ENCODE peak calls at places on chromosome 21, in nine cellular contexts. Q, K, D, H, P, E, V, M and F are unnamed samples.

GRCh38 chr21:28615276-28615675 is 377.4 kb downstream of the LTN1 start:
- DNase-seq in P (peak; percentile 25), Q (peak; percentile 60), K (no peak), H (no peak), E (no peak), V (no peak), M (no peak), D (no peak), F (no peak)

GRCh38 chr21:37060296-37060695 is 12.6 kb downstream of the PIGP start:
- DNase-seq in P (peak; percentile 97), M (no peak), D (no peak), V (peak; percentile 36), K (peak; percentile 41), Q (peak; percentile 97), H (peak; percentile 22), E (no peak), F (peak; percentile 90)

GRCh38 chr21:31476551-31477120 is 132.6 kb upstream of the TIAM1 start:
- DNase-seq in D (no peak), M (no peak), K (no peak), P (no peak), E (no peak), V (no peak), Q (peak; percentile 40), H (no peak), F (no peak)

GRCh38 chr21:32412162-32412997 is at the start of gene EVA1C:
- DNase-seq in E (peak; percentile 83), H (peak; percentile 71), Q (peak; percentile 79), M (peak; percentile 91), D (peak; percentile 78), V (peak; percentile 74), P (peak; percentile 63), K (peak; percentile 89), F (peak; percentile 69)

GRCh38 chr21:23524685-23525084 is 2082.6 kb downstream of the MRPL39 start:
- DNase-seq in P (no peak), V (no peak), H (no peak), Q (no peak), M (no peak), E (no peak), D (no peak), K (no peak), F (no peak)

GRCh38 chr21:33302796-33303195 is 22.0 kb upstream of the IFNAR1 start:
- DNase-seq in D (no peak), P (no peak), V (no peak), E (no peak), H (no peak), K (no peak), Q (no peak), M (no peak), F (no peak)

GRCh38 chr21:28899744-28900143 is 92.9 kb downstream of the LTN1 start:
- DNase-seq in V (no peak), M (no peak), D (no peak), P (peak; percentile 70), H (no peak), E (no peak), K (no peak), Q (peak; percentile 71), F (peak; percentile 24)

GRCh38 chr21:41631564-41632461 is 123.9 kb upstream of the TMPRSS2 start:
- DNase-seq in M (peak; percentile 92), E (peak; percentile 75), Q (no peak), D (no peak), K (peak; percentile 84), H (no peak), P (peak; percentile 31), V (no peak), F (peak; percentile 83)

GRCh38 chr21:38496224-38496623 is 2.1 kb downstream of the ERG start:
- DNase-seq in K (no peak), H (no peak), V (no peak), Q (no peak), E (no peak), M (no peak), D (no peak), P (no peak), F (no peak)

GRCh38 chr21:32800056-32800455 is 28.5 kb upstream of the PAXBP1 start:
- DNase-seq in Q (peak; percentile 35), E (no peak), P (no peak), V (no peak), H (no peak), M (no peak), K (no peak), D (no peak), F (no peak)

GRCh38 chr21:38574895-38575294 is 76.6 kb upstream of the ERG start:
- DNase-seq in Q (no peak), M (no peak), V (no peak), P (no peak), H (no peak), E (no peak), D (no peak), K (no peak), F (no peak)

GRCh38 chr21:37914211-37914900 is 1.9 kb downstream of the KCNJ6 start:
- DNase-seq in D (no peak), M (no peak), P (peak; percentile 17), H (no peak), E (peak; percentile 57), V (no peak), K (peak; percentile 73), Q (peak; percentile 43), F (peak; percentile 34)

GRCh38 chr21:14987370-14988170 is 77.2 kb downstream of the NRIP1 start:
- DNase-seq in V (no peak), D (no peak), P (no peak), K (no peak), E (no peak), M (no peak), Q (no peak), H (no peak), F (no peak)

GRCh38 chr21:22965455-22966125 is 1967.4 kb downstream of the NCAM2 start:
- DNase-seq in P (no peak), H (no peak), Q (no peak), V (no peak), M (no peak), D (no peak), E (no peak), K (no peak), F (no peak)

GRCh38 chr21:30613836-30614235 is at the start of gene KRTAP6-1:
- DNase-seq in M (no peak), P (no peak), V (no peak), Q (no peak), D (no peak), E (no peak), K (no peak), H (no peak), F (no peak)

GRCh38 chr21:38804030-38804616 is 1.6 kb upstream of the ETS2 start:
- DNase-seq in H (no peak), V (no peak), E (no peak), M (peak; percentile 51), P (peak; percentile 44), Q (no peak), K (no peak), D (no peak), F (no peak)

GRCh38 chr21:14889080-14889805 is 175.6 kb downstream of the NRIP1 start:
- DNase-seq in Q (peak; percentile 81), D (no peak), K (no peak), E (no peak), V (no peak), M (no peak), H (peak; percentile 15), P (peak; percentile 80), F (peak; percentile 69)

GRCh38 chr21:37447288-37447936 is 80.8 kb downstream of the DYRK1A start:
- DNase-seq in E (no peak), H (no peak), D (no peak), Q (no peak), K (no peak), P (no peak), V (no peak), M (no peak), F (no peak)

DNA sequence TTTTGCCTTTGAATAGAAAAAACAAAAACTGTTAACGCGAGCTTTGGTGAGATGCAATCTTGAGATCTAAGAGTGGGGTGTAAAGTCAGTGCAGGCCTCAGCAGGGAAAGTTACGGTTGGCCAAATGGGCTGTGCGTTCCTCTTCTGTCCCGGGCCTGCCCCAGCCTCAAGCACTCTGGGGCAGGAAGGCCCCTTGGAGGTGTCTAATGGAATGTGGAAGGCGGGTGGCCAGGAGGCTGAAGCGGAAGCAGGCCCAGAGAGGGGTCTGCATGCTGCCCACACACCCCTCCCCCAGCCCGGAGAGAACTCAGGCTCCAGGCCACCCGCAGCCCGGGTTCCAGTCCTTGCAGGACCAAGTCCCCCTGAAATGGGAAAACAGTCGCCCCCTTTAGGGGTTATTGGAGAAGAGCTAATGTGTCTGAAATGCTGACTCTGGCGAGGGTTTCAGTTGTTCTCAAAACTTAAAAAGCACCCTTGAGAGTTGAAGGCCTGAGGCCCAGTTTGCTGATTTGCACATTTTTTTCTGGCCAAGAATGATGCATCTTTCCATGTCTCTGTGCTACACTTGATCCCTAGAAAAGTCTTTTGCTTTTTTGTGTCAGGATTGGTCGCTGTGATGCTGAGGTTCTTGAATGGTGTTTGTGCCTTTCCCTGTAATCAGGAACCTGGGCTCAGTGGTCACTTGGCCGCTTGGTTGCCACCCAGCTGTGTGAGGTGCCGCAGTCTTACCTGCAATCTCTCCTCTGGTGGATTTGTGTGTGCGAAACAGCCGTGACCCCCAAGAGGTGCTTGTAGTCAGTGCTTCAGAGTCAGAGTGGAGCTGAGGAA is 2.0 kb downstream of the COL18A1 start:
- DNase-seq in Q (no peak), H (no peak), K (no peak), D (peak; percentile 14), P (no peak), E (peak; percentile 43), V (peak; percentile 30), M (peak; percentile 81), F (no peak)
- H3K4me3 ChIP-seq in Q (peak overlapping the region; percentile 73), H (peak overlapping the region; percentile 68), K (peak overlapping the region; percentile 52), D (peak overlapping the region; percentile 83), P (peak overlapping the region; percentile 36), E (no peak overlapping the region), V (peak overlapping the region; percentile 67), M (peak overlapping the region; percentile 52), F (no peak overlapping the region)

GRCh38 chr21:26581818-26582217 is 8.7 kb upstream of the CYYR1 start:
- DNase-seq in Q (no peak), D (no peak), M (no peak), V (no peak), K (no peak), H (no peak), P (no peak), E (no peak), F (no peak)
- H3K4me1 ChIP-seq in Q (no peaks in the 10 kb centered on the region), D (no peaks in the 10 kb centered on the region), M (no peaks in the 10 kb centered on the region), V (no peaks in the 10 kb centered on the region), K (no peaks in the 10 kb centered on the region), H (no peaks in the 10 kb centered on the region), P (no peaks in the 10 kb centered on the region), E (no peaks in the 10 kb centered on the region), F (no peaks in the 10 kb centered on the region)

GRCh38 chr21:17782051-17782450 is 37.1 kb downstream of the C21orf91 start:
- DNase-seq in D (no peak), H (no peak), E (no peak), Q (no peak), M (no peak), P (no peak), V (no peak), K (no peak), F (no peak)
- H3K4me3 ChIP-seq in D (no peak overlapping the region), H (no peak overlapping the region), E (no peak overlapping the region), Q (no peak overlapping the region), M (no peak overlapping the region), P (no peak overlapping the region), V (no peak overlapping the region), K (no peak overlapping the region), F (no peak overlapping the region)

DNA sequence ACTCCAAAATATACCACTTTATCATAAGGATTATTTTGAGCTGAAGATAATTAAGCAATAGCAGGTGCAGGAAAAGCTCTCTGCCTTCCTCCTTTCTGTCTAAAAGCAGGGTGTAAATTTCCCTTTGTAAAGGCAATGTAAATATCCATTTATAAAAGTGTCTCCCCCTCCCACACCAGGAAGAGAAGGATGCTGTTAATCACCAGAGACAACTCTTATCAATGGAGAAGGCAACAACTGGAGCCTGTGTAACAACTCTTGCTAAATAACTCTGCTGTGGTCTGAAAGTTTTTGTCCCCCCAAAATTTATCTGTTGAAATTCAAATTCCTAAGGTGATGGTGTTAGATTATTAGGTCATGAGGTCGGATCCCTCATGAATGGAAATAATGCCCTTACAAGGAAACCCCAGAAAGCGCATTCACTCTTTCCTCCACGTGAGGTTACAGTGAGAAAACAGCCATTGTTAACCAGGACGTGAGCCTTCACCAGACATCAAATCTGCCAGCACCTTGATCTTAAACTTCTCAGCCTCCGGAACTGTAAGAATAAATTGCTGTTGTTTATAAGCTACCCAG is 142.0 kb upstream of the CXADR start:
- DNase-seq in D (no peak), P (no peak), M (no peak), E (no peak), H (no peak), Q (no peak), V (no peak), K (no peak), F (no peak)
- H3K4me1 ChIP-seq in D (no peaks in the 10 kb centered on the region), P (no peaks in the 10 kb centered on the region), M (no peaks in the 10 kb centered on the region), E (no peaks in the 10 kb centered on the region), H (no peaks in the 10 kb centered on the region), Q (peaks cover 7% of the 10 kb centered on the region), V (no peaks in the 10 kb centered on the region), K (no peaks in the 10 kb centered on the region), F (no peaks in the 10 kb centered on the region)